ENCODE peak calls at places on chromosome 1, in nine cellular contexts. One of them, this sample, is unnamed.

GRCh38 chr1:11680270-11681070 is 478 bp downstream of the MAD2L2 start:
- DNase-seq in ovary: no peak
- DNase-seq in thyroid gland: no peak
- DNase-seq in uterus: no peak
- DNase-seq in A549: no peak
- DNase-seq in heart left ventricle: no peak
- DNase-seq in sigmoid colon: peak; percentile 71
- DNase-seq in IMR-90: peak; percentile 22
- DNase-seq in HepG2: no peak
- DNase-seq in this sample: no peak

GRCh38 chr1:32978854-32979253 is 14.2 kb upstream of the RNF19B start:
- DNase-seq in uterus: no peak
- DNase-seq in heart left ventricle: no peak
- DNase-seq in sigmoid colon: no peak
- DNase-seq in ovary: no peak
- DNase-seq in A549: no peak
- DNase-seq in IMR-90: no peak
- DNase-seq in thyroid gland: no peak
- DNase-seq in HepG2: no peak
- DNase-seq in this sample: no peak

GRCh38 chr1:153277852-153278251 is 18.4 kb downstream of the LORICRIN start:
- DNase-seq in A549: peak; percentile 43
- DNase-seq in thyroid gland: no peak
- DNase-seq in heart left ventricle: no peak
- DNase-seq in uterus: no peak
- DNase-seq in sigmoid colon: no peak
- DNase-seq in ovary: no peak
- DNase-seq in HepG2: peak; percentile 28
- DNase-seq in IMR-90: no peak
- DNase-seq in this sample: no peak

GRCh38 chr1:174883361-174883760 is 116.4 kb upstream of the CACYBP start:
- DNase-seq in HepG2: peak; percentile 13
- DNase-seq in uterus: no peak
- DNase-seq in IMR-90: peak; percentile 46
- DNase-seq in A549: peak; percentile 23
- DNase-seq in thyroid gland: no peak
- DNase-seq in sigmoid colon: no peak
- DNase-seq in heart left ventricle: no peak
- DNase-seq in ovary: no peak
- DNase-seq in this sample: no peak

GRCh38 chr1:204746838-204747442 is 61.4 kb upstream of the LRRN2 start:
- DNase-seq in thyroid gland: peak; percentile 40
- DNase-seq in A549: peak; percentile 67
- DNase-seq in heart left ventricle: peak; percentile 28
- DNase-seq in HepG2: peak; percentile 40
- DNase-seq in ovary: no peak
- DNase-seq in uterus: peak; percentile 21
- DNase-seq in IMR-90: peak; percentile 41
- DNase-seq in sigmoid colon: no peak
- DNase-seq in this sample: peak; percentile 37

GRCh38 chr1:21149862-21150432 is 26.8 kb downstream of the EIF4G3 start:
- DNase-seq in ovary: no peak
- DNase-seq in A549: peak; percentile 52
- DNase-seq in thyroid gland: no peak
- DNase-seq in uterus: no peak
- DNase-seq in IMR-90: peak; percentile 96
- DNase-seq in HepG2: no peak
- DNase-seq in sigmoid colon: peak; percentile 72
- DNase-seq in heart left ventricle: no peak
- DNase-seq in this sample: no peak

GRCh38 chr1:36542962-36543515 is 60.3 kb upstream of the CSF3R start:
- DNase-seq in uterus: no peak
- DNase-seq in heart left ventricle: no peak
- DNase-seq in sigmoid colon: peak; percentile 37
- DNase-seq in A549: no peak
- DNase-seq in HepG2: peak; percentile 15
- DNase-seq in IMR-90: no peak
- DNase-seq in thyroid gland: no peak
- DNase-seq in ovary: no peak
- DNase-seq in this sample: no peak

GRCh38 chr1:169288011-169288414 is 79.6 kb downstream of the NME7 start:
- DNase-seq in IMR-90: peak; percentile 17
- DNase-seq in ovary: no peak
- DNase-seq in thyroid gland: no peak
- DNase-seq in sigmoid colon: no peak
- DNase-seq in A549: peak; percentile 41
- DNase-seq in heart left ventricle: no peak
- DNase-seq in uterus: no peak
- DNase-seq in HepG2: peak; percentile 2
- DNase-seq in this sample: no peak

GRCh38 chr1:53615101-53615500 is 123.9 kb downstream of the GLIS1 start:
- DNase-seq in uterus: no peak
- DNase-seq in heart left ventricle: peak; percentile 6
- DNase-seq in sigmoid colon: peak; percentile 36
- DNase-seq in IMR-90: no peak
- DNase-seq in HepG2: no peak
- DNase-seq in A549: no peak
- DNase-seq in thyroid gland: no peak
- DNase-seq in ovary: no peak
- DNase-seq in this sample: peak; percentile 26

GRCh38 chr1:161088587-161089110 is 709 bp downstream of the NECTIN4 start:
- DNase-seq in IMR-90: peak; percentile 63
- DNase-seq in A549: no peak
- DNase-seq in heart left ventricle: no peak
- DNase-seq in uterus: no peak
- DNase-seq in HepG2: no peak
- DNase-seq in ovary: no peak
- DNase-seq in thyroid gland: no peak
- DNase-seq in sigmoid colon: no peak
- DNase-seq in this sample: no peak

GRCh38 chr1:116769561-116769977 is 15.3 kb downstream of the CD2 start:
- DNase-seq in ovary: no peak
- DNase-seq in A549: no peak
- DNase-seq in sigmoid colon: no peak
- DNase-seq in IMR-90: no peak
- DNase-seq in heart left ventricle: no peak
- DNase-seq in uterus: no peak
- DNase-seq in HepG2: no peak
- DNase-seq in thyroid gland: no peak
- DNase-seq in this sample: no peak

GRCh38 chr1:58862728-58863385 is 79.0 kb upstream of the JUN start:
- DNase-seq in sigmoid colon: no peak
- DNase-seq in IMR-90: no peak
- DNase-seq in thyroid gland: no peak
- DNase-seq in ovary: no peak
- DNase-seq in uterus: no peak
- DNase-seq in HepG2: no peak
- DNase-seq in A549: no peak
- DNase-seq in heart left ventricle: no peak
- DNase-seq in this sample: no peak

GRCh38 chr1:150498342-150498741 is 9.6 kb upstream of the ECM1 start:
- DNase-seq in HepG2: no peak
- DNase-seq in uterus: no peak
- DNase-seq in heart left ventricle: no peak
- DNase-seq in thyroid gland: no peak
- DNase-seq in sigmoid colon: peak; percentile 30
- DNase-seq in ovary: no peak
- DNase-seq in IMR-90: no peak
- DNase-seq in A549: no peak
- DNase-seq in this sample: no peak

GRCh38 chr1:59043796-59044195 is 253.1 kb upstream of the FGGY start:
- DNase-seq in uterus: peak; percentile 89
- DNase-seq in thyroid gland: peak; percentile 54
- DNase-seq in HepG2: peak; percentile 66
- DNase-seq in A549: peak; percentile 60
- DNase-seq in ovary: peak; percentile 56
- DNase-seq in IMR-90: peak; percentile 89
- DNase-seq in sigmoid colon: peak; percentile 93
- DNase-seq in heart left ventricle: peak; percentile 70
- DNase-seq in this sample: peak; percentile 82

GRCh38 chr1:228453614-228454013 is 33.6 kb upstream of the RNF187 start:
- DNase-seq in thyroid gland: no peak
- DNase-seq in HepG2: no peak
- DNase-seq in ovary: no peak
- DNase-seq in heart left ventricle: no peak
- DNase-seq in sigmoid colon: peak; percentile 36
- DNase-seq in IMR-90: no peak
- DNase-seq in uterus: no peak
- DNase-seq in A549: no peak
- DNase-seq in this sample: no peak

GRCh38 chr1:17045140-17045539 is 8.7 kb downstream of the SDHB start:
- DNase-seq in heart left ventricle: no peak
- DNase-seq in ovary: no peak
- DNase-seq in HepG2: no peak
- DNase-seq in IMR-90: no peak
- DNase-seq in thyroid gland: no peak
- DNase-seq in sigmoid colon: no peak
- DNase-seq in A549: no peak
- DNase-seq in uterus: no peak
- DNase-seq in this sample: no peak

DNA sequence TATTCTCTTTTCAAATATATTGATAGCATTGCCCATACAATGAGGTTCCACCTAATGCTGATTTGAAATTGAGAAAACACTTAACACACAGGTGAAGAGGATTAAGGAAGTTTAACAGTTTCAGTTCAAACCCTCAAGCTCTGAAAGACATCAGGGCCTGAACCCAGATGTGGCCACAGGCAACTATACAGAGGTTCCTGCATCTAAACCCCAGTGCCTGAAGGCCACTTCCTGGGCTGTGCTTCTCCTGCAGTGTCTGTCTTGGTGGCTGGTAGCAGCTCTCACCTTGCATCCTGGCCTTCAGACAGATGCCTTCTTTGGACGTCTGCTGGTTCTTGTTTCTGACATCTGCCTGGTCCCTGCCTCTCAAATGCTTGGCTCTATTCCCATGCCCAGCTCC is 25.1 kb upstream of the NGF start:
- DNase-seq in thyroid gland: no peak
- DNase-seq in heart left ventricle: no peak
- DNase-seq in IMR-90: no peak
- DNase-seq in ovary: no peak
- DNase-seq in HepG2: no peak
- DNase-seq in sigmoid colon: no peak
- DNase-seq in uterus: no peak
- DNase-seq in A549: no peak
- DNase-seq in this sample: no peak
- H3K4me1 ChIP-seq in thyroid gland: peaks cover 8% of the 10 kb centered on the region
- H3K4me1 ChIP-seq in heart left ventricle: peaks cover 36% of the 10 kb centered on the region
- H3K4me1 ChIP-seq in IMR-90: peaks cover 15% of the 10 kb centered on the region
- H3K4me1 ChIP-seq in ovary: peaks cover 18% of the 10 kb centered on the region
- H3K4me1 ChIP-seq in HepG2: no peaks in the 10 kb centered on the region
- H3K4me1 ChIP-seq in sigmoid colon: peaks cover 36% of the 10 kb centered on the region
- H3K4me1 ChIP-seq in uterus: peaks cover 7% of the 10 kb centered on the region
- H3K4me1 ChIP-seq in A549: no peaks in the 10 kb centered on the region
- H3K4me1 ChIP-seq in this sample: no peaks in the 10 kb centered on the region

GRCh38 chr1:9629445-9630201 is 21.9 kb upstream of the PIK3CD start:
- DNase-seq in ovary: peak; percentile 73
- DNase-seq in heart left ventricle: peak; percentile 69
- DNase-seq in thyroid gland: peak; percentile 18
- DNase-seq in uterus: peak; percentile 36
- DNase-seq in sigmoid colon: no peak
- DNase-seq in IMR-90: no peak
- DNase-seq in A549: no peak
- DNase-seq in HepG2: no peak
- DNase-seq in this sample: peak; percentile 81
- TF ChIP-seq POLR2A in ovary: no peak
- TF ChIP-seq POLR2A in heart left ventricle: no peak
- TF ChIP-seq POLR2A in thyroid gland: no peak
- TF ChIP-seq POLR2A in uterus: no peak
- TF ChIP-seq POLR2A in sigmoid colon: no peak
- TF ChIP-seq POLR2A in IMR-90: no peak
- TF ChIP-seq POLR2A in A549: no peak
- TF ChIP-seq POLR2A in HepG2: no peak
- TF ChIP-seq POLR2A in this sample: no peak

GRCh38 chr1:231091853-231092301 is 51.8 kb upstream of the FAM89A start:
- DNase-seq in ovary: no peak
- DNase-seq in IMR-90: peak; percentile 1
- DNase-seq in HepG2: peak; percentile 40
- DNase-seq in A549: peak; percentile 61
- DNase-seq in heart left ventricle: no peak
- DNase-seq in thyroid gland: no peak
- DNase-seq in sigmoid colon: no peak
- DNase-seq in uterus: no peak
- DNase-seq in this sample: no peak
- TF ChIP-seq CTCF in ovary: no peak
- TF ChIP-seq CTCF in IMR-90: peak; percentile 50
- TF ChIP-seq CTCF in HepG2: peak; percentile 86
- TF ChIP-seq CTCF in A549: peak; percentile 75
- TF ChIP-seq CTCF in heart left ventricle: peak; percentile 29
- TF ChIP-seq CTCF in thyroid gland: no peak
- TF ChIP-seq CTCF in sigmoid colon: no peak
- TF ChIP-seq CTCF in uterus: no peak
- TF ChIP-seq CTCF in this sample: peak; percentile 47

DNA sequence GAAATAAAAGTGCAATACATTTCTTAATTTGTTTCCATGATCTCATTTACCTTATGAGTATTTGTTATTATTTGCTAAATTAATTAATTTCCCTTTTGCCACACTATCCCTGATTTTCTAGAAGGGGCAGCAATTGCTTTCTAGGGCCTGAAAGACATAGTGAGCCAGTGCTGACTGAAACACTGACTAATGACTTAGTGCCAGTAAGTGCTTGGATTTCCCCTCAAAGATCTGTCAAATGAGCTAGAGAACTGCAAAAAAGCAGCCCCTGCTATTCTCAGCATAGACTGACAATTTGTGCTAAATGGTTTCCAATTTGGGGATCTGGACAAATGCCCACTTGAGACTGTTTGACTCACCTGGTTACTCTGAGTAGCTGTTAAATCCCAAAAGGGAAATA is 35.6 kb upstream of the USH2A start:
- DNase-seq in HepG2: no peak
- DNase-seq in heart left ventricle: no peak
- DNase-seq in ovary: no peak
- DNase-seq in sigmoid colon: no peak
- DNase-seq in uterus: no peak
- DNase-seq in IMR-90: no peak
- DNase-seq in thyroid gland: no peak
- DNase-seq in A549: no peak
- DNase-seq in this sample: no peak
- H3K4me1 ChIP-seq in HepG2: no peaks in the 10 kb centered on the region
- H3K4me1 ChIP-seq in heart left ventricle: no peaks in the 10 kb centered on the region
- H3K4me1 ChIP-seq in ovary: no peaks in the 10 kb centered on the region
- H3K4me1 ChIP-seq in sigmoid colon: no peaks in the 10 kb centered on the region
- H3K4me1 ChIP-seq in uterus: no peaks in the 10 kb centered on the region
- H3K4me1 ChIP-seq in IMR-90: peaks cover 21% of the 10 kb centered on the region
- H3K4me1 ChIP-seq in thyroid gland: no peaks in the 10 kb centered on the region
- H3K4me1 ChIP-seq in A549: no peaks in the 10 kb centered on the region
- H3K4me1 ChIP-seq in this sample: no peaks in the 10 kb centered on the region

GRCh38 chr1:1307908-1308755 is at the start of the genes ACAP3 and PUSL1:
- DNase-seq in sigmoid colon: peak; percentile 97
- DNase-seq in HepG2: peak; percentile 80
- DNase-seq in uterus: peak; percentile 95
- DNase-seq in A549: peak; percentile 92
- DNase-seq in IMR-90: peak; percentile 92
- DNase-seq in thyroid gland: peak; percentile 86
- DNase-seq in ovary: peak; percentile 92
- DNase-seq in heart left ventricle: peak; percentile 89
- DNase-seq in this sample: peak; percentile 90
- TF ChIP-seq POLR2A in sigmoid colon: no peak
- TF ChIP-seq POLR2A in HepG2: no peak
- TF ChIP-seq POLR2A in uterus: peak; percentile 54
- TF ChIP-seq POLR2A in A549: peak; percentile 7
- TF ChIP-seq POLR2A in IMR-90: peak; percentile 69
- TF ChIP-seq POLR2A in thyroid gland: peak; percentile 42
- TF ChIP-seq POLR2A in ovary: peak; percentile 51
- TF ChIP-seq POLR2A in heart left ventricle: no peak
- TF ChIP-seq POLR2A in this sample: peak; percentile 30

This sample was measured in right lobe of liver.